ENCODE peak calls at places on chromosomes 7 and 10, in nine cellular contexts. G is HCT116, Q is PC-3, P is endothelial cell of umbilical vein, A is fibroblast of lung, X is A549, R is IMR-90, I is H1, W is neural progenitor cell. Y is an unnamed sample. For H3K4me1, the result is how much of the 10 kb centered on the place peaks cover.

GRCh38 chr10:82538272-82538671 is 663.3 kb downstream of the NRG3 start:
- DNase-seq in G (no peak), Q (no peak), P (no peak), A (no peak), X (no peak), R (no peak), I (no peak), W (no peak), Y (no peak)

GRCh38 chr10:60082341-60083038 is 176.1 kb upstream of the CCDC6 start:
- DNase-seq in G (no peak), Q (no peak), P (no peak), A (peak), X (no peak), R (no peak), I (no peak), W (no peak), Y (no peak)

GRCh38 chr10:114767101-114767588 is 54.4 kb upstream of the FHIP2A start:
- DNase-seq in G (no peak), Q (peak), P (peak), A (peak), X (peak), R (peak), I (no peak), W (no peak), Y (peak)

GRCh38 chr10:49071221-49071761 is 44.0 kb downstream of the VSTM4 start:
- DNase-seq in G (no peak), Q (no peak), P (no peak), A (no peak), X (no peak), R (peak), I (peak), W (no peak), Y (no peak)

GRCh38 chr7:115340828-115341227 is 418.9 kb downstream of the MDFIC start:
- DNase-seq in G (peak), Q (peak), P (peak), A (peak), X (no peak), R (peak), I (no peak), W (no peak), Y (peak)

GRCh38 chr10:67550838-67551402 is 145.1 kb downstream of the CTNNA3 start:
- DNase-seq in G (no peak), Q (no peak), P (no peak), A (no peak), X (no peak), R (no peak), I (no peak), W (no peak), Y (no peak)

GRCh38 chr10:69533658-69534057 is 39.6 kb downstream of the NEUROG3 start:
- DNase-seq in G (no peak), Q (no peak), P (no peak), A (no peak), X (no peak), R (no peak), I (no peak), W (no peak), Y (no peak)

GRCh38 chr10:104478380-104478779 is 124.7 kb downstream of the CFAP58 start:
- DNase-seq in G (no peak), Q (no peak), P (no peak), A (no peak), X (no peak), R (no peak), I (no peak), W (no peak), Y (peak)

GRCh38 chr10:49781247-49781646 is 19.1 kb upstream of the OGDHL start:
- DNase-seq in G (no peak), Q (peak), P (no peak), A (peak), X (no peak), R (peak), I (no peak), W (no peak), Y (peak)

GRCh38 chr10:78864761-78865517 is 203.8 kb upstream of the ZMIZ1 start:
- DNase-seq in G (no peak), Q (no peak), P (no peak), A (no peak), X (no peak), R (no peak), I (peak), W (no peak), Y (no peak)

GRCh38 chr10:45001382-45002148 is 842 bp downstream of the ZNF22 start:
- DNase-seq in G (no peak), Q (peak), P (peak), A (peak), X (peak), R (peak), I (no peak), W (peak), Y (peak)

GRCh38 chr7:5322621-5323410 is 40.1 kb downstream of the SLC29A4 start:
- DNase-seq in G (no peak), Q (no peak), P (no peak), A (no peak), X (no peak), R (no peak), I (no peak), W (no peak), Y (peak)

GRCh38 chr7:100372256-100372655 is 1.0 kb upstream of the PILRA start:
- DNase-seq in G (no peak), Q (no peak), P (no peak), A (peak), X (no peak), R (peak), I (no peak), W (no peak), Y (no peak)

GRCh38 chr10:75210193-75211006 is at the start of gene VDAC2:
- DNase-seq in G (peak), Q (peak), P (peak), A (peak), X (peak), R (peak), I (peak), W (peak), Y (peak)

GRCh38 chr7:4080954-4081353 is 601.1 kb upstream of the FOXK1 start:
- DNase-seq in G (no peak), Q (no peak), P (no peak), A (no peak), X (no peak), R (no peak), I (peak), W (no peak), Y (no peak)

DNA sequence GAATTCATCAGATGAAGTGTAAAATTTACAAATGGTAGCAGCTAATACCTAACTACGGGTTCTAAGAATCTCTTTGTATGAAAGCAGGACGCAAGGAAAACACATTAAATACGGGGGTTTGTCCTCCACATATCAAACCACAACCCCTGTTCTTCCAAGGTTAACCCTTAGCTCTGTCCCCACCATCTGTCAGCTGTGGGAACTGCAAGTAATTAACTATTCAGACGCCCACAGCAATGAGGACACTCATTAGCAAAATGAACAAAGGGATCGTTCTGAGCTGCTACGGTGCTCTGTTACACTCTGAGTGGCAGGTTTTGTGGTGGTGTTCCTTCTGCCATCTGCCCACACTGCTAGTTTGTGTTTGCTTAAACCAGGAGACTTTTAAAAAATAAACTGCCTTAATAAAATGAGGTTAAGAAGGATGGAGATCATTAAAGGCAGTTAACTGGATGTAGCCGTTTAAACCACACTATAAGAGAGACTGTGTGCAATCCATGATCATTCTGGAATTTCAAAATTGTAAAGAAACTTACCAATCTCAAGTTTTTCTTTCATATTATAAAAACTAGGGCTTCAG is 51.4 kb downstream of the C10orf67 start:
- DNase-seq in G (peak), Q (peak), P (peak), A (peak), X (peak), R (peak), I (peak), W (peak), Y (no peak)
- TF ChIP-seq CTCF in G (peak), Q (peak), P (peak), A (peak), X (peak), R (peak), I (peak), W (peak), Y (peak)

DNA sequence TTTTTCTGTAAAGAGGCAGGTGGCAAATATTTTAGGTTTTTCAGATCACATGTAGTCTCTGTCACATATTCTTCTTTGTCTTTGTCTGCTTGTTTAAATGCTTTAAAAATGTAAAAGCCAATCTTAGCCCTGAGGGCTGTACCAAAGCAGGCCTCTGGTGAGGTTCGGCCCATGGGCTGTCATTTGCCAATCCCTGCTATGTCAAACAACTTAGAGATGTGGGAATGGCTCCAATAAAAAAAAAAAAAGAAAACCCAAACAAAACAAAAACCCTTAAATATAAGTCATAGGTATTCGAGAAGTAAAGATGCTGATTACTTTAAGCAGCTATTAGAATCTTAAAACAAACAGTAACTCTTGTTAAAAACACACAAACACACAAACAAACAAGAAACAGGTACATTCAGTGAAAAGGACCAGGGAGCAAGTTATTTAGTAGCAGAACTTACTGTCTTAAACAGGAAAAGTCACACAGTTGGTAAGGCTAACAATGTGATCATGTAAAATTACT is 61.4 kb upstream of the NAMPT start:
- DNase-seq in G (no peak), Q (peak), P (no peak), A (peak), X (no peak), R (no peak), I (no peak), W (no peak), Y (peak)
- H3K4me2 ChIP-seq in G (peak), Q (peak), P (peak), A (peak), X (peak), R (peak), I (no peak), W (no peak), Y (peak)

DNA sequence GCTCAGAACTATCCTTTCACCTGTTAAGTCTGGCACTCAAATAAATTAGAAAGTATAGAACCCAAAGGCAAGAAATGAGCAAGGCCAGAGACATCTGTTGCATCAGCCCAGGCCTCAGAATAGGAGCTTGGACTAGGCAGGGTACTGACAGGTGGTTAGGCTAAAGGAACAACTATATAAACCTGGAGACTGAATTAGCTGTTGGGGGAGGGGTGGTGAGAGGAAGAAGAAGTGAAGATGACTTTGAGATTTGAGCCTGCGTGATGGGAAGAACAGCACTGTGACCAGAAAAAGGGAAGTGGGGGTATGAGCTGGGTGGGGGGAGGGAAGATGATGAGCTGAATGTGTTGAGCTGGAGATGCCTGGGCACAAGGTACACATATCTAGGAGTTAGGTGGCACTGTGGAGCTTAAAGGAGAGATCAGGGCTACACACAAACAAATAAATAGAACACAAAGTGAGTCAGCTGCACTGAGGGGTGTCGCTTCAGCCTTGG is 244.7 kb downstream of the PTEN start:
- DNase-seq in G (peak), Q (no peak), P (no peak), A (no peak), X (no peak), R (no peak), I (no peak), W (no peak), Y (no peak)
- H3K4me1 ChIP-seq in G (under half), Q (under half), P (under half), A (under half), X (under half), R (under half), I (under half), W (under half), Y (under half)

DNA sequence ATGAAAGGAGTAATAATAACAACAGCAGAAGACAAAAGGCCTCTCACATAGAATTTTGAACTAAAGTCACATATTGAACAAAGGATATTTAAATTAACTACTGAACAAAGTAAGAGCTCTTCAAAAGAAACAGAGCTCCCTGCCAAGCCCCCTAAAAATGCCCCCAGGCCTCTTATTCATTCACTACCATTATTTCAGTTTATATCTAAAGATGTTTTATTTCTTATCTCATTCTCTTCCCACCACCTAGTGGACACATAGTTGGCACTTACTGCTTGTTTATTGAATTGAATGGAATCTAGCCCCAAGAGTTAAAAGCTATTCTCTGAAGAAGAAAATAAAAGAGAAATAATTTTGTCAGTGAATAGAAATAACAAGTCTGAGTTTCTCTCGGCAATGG is 37.4 kb downstream of the VCL start:
- DNase-seq in G (no peak), Q (peak), P (peak), A (peak), X (no peak), R (peak), I (no peak), W (no peak), Y (no peak)
- TF ChIP-seq CTCF in G (peak), Q (peak), P (peak), A (peak), X (peak), R (peak), I (no peak), W (peak), Y (peak)

GRCh38 chr10:11548763-11549089 is 62.7 kb downstream of the USP6NL start:
- DNase-seq in G (no peak), Q (no peak), P (no peak), A (no peak), X (no peak), R (no peak), I (no peak), W (no peak), Y (no peak)

GRCh38 chr10:11553773-11554381 is 57.6 kb downstream of the USP6NL start:
- DNase-seq in G (no peak), Q (no peak), P (no peak), A (no peak), X (no peak), R (no peak), I (no peak), W (no peak), Y (no peak)

GRCh38 chr10:11551915-11552602 is 59.4 kb downstream of the USP6NL start:
- DNase-seq in G (peak), Q (peak), P (peak), A (peak), X (peak), R (peak), I (no peak), W (no peak), Y (peak)

GRCh38 chr10:11548065-11548762 is 63.2 kb downstream of the USP6NL start:
- DNase-seq in G (no peak), Q (no peak), P (no peak), A (no peak), X (no peak), R (no peak), I (no peak), W (no peak), Y (no peak)

DNA sequence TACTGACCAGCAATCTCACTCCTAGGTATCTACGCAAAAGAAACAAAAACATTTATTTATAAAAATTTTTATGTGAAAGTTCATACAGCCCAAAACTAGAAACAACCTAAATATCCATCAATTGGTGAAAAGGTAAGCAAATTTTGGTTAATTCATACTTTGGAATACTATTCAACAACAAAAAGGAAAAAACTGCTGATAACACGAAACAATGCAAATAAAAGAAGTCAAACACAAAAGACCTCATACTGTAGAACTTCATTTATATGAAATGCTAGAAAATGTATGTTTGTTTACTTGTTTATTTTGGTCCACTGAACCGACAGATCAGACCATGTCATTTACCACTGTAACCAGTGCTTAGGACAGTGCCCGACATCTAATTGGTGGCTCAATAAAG is 60.3 kb downstream of the USP6NL start:
- DNase-seq in G (no peak), Q (no peak), P (no peak), A (no peak), X (no peak), R (no peak), I (no peak), W (no peak), Y (no peak)
- H3K4me2 ChIP-seq in G (peak), Q (peak), P (peak), A (peak), X (no peak), R (no peak), I (no peak), W (no peak), Y (no peak)

DNA sequence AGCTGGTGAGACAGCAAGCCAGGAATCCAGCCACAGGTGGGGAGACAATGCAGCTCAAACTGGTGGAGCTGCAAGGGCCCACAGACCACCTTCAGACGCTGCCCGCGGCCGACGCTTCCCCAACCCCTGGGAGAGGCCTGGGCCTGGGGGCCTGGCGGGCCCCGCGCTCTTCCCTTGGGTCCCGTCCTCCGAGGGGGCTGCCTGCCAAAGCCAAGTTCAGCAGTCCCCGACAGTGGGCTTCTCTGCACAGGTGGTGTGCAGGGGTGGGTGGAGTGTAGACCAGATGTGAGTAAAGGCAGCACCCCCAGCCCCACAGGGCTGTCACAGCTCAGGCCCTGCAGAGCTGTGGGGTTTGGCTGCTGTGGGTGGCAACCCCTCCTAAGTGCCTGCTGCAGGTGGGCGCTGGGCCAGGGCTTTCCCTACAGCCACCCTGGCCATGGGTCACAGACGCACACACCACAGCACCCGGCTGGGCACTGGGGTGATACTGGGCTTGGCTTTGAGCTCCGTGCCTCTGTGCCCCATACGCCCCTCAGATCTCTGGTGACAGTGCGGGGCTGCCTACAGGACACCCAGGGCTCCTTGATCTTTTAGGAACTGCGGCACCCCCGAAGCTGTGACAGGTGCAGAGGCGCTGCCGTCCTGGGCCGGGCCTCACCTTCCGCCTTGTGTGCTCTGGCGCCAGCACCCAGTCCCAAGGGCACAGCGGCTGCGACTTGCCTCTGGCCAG is 20.5 kb downstream of the BNIP3 start:
- DNase-seq in G (no peak), Q (no peak), P (no peak), A (no peak), X (no peak), R (no peak), I (no peak), W (no peak), Y (no peak)
- H3K4me1 ChIP-seq in G (under half), Q (under half), P (under half), A (under half), X (under half), R (under half), I (under half), W (under half), Y (under half)

GRCh38 chr7:50679218-50680007 is 103.3 kb downstream of the GRB10 start:
- DNase-seq in G (peak), Q (peak), P (peak), A (peak), X (peak), R (peak), I (no peak), W (peak), Y (no peak)
- TF ChIP-seq CTCF in G (no peak), Q (peak), P (no peak), A (peak), X (peak), R (peak), I (peak), W (peak), Y (peak)

DNA sequence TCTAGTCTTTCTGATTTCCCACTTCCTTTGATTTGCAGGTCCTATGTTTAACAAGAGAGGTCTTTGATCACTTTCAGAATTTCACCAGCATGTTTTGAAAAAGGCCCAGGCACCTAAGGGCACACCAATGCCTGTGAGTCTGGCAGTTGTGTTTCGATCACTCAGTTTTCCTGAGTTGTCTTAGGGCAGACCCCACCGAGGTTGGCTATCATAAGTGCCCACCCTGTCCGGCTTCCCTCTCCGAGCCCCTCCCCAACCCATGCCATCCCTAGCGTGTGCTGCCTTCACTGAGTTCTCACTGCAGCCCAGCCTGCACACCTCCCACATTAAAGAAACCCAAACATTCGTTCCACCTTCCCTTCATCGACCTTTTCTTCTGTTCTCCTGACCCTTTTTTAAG is 257.9 kb downstream of the GRID1 start:
- DNase-seq in G (no peak), Q (no peak), P (no peak), A (no peak), X (no peak), R (no peak), I (no peak), W (no peak), Y (no peak)
- H3K4me2 ChIP-seq in G (no peak), Q (no peak), P (no peak), A (no peak), X (no peak), R (no peak), I (no peak), W (no peak), Y (no peak)

GRCh38 chr7:105003275-105003674 is 10.7 kb upstream of the KMT2E start:
- DNase-seq in G (no peak), Q (peak), P (peak), A (peak), X (no peak), R (peak), I (no peak), W (no peak), Y (peak)

GRCh38 chr7:104998040-104998752 is 15.8 kb upstream of the KMT2E start:
- DNase-seq in G (no peak), Q (no peak), P (no peak), A (no peak), X (no peak), R (no peak), I (no peak), W (no peak), Y (peak)

GRCh38 chr7:105001652-105002184 is 12.3 kb upstream of the KMT2E start:
- DNase-seq in G (no peak), Q (no peak), P (no peak), A (no peak), X (no peak), R (no peak), I (no peak), W (no peak), Y (no peak)

GRCh38 chr7:105000927-105001336 is 13.1 kb upstream of the KMT2E start:
- DNase-seq in G (no peak), Q (no peak), P (no peak), A (no peak), X (no peak), R (no peak), I (no peak), W (no peak), Y (no peak)

GRCh38 chr7:105000190-105000589 is 13.8 kb upstream of the KMT2E start:
- DNase-seq in G (no peak), Q (no peak), P (no peak), A (no peak), X (no peak), R (no peak), I (no peak), W (no peak), Y (peak)
- H3K4me1 ChIP-seq in G (under half), Q (under half), P (under half), A (under half), X (half or more), R (under half), I (under half), W (under half), Y (under half)